ENCODE peak calls at places on chromosomes 4 and X, in six cellular contexts. B is NCI-H2107; V is RWPE1; S is stimulated activated effector memory CD8-positive, alpha-beta T cell treated with anti-CD3 and anti-CD28 coated beads, Interleukin-12 subunit alpha, Interleukin-12 subunit beta, amount 100 ng/mL, for 72 hours; Q is Right ventricle myocardium superior; O is activated T-cell treated with anti-CD3 and anti-CD28 coated beads, Interleukin-2, amount 50 U/mL, for 72 hours. T is an unnamed sample.

GRCh38 chrX:104742345-104742744 is 176.3 kb downstream of the IL1RAPL2 start:
- DNase-seq in V (no peak), S (no peak), B (no peak), O (no peak), Q (no peak), T (no peak)

GRCh38 chr4:1633993-1634392 is 50.1 kb downstream of the FAM53A start:
- DNase-seq in B (no peak), S (no peak), Q (no peak), O (no peak), V (no peak), T (no peak)

GRCh38 chr4:95165926-95166524 is 382.7 kb downstream of the UNC5C start:
- DNase-seq in Q (no peak), S (no peak), B (peak; percentile 1), O (peak; percentile 40), V (peak; percentile 48), T (peak; percentile 86)

GRCh38 chr4:155742310-155743015 is 16.4 kb upstream of the GUCY1B1 start:
- DNase-seq in V (no peak), S (no peak), O (no peak), B (no peak), Q (no peak), T (no peak)

GRCh38 chrX:131262738-131263679 is 26.1 kb downstream of the IGSF1 start:
- DNase-seq in Q (no peak), S (no peak), V (no peak), B (peak; percentile 10), O (peak; percentile 18), T (no peak)

GRCh38 chr4:1240721-1241465 is 8.0 kb downstream of the CTBP1 start:
- DNase-seq in S (no peak), B (no peak), V (no peak), O (no peak), Q (peak; percentile 34), T (no peak)

GRCh38 chrX:132409780-132410556 is 78.9 kb downstream of the MBNL3 start:
- DNase-seq in B (no peak), Q (no peak), S (no peak), V (no peak), O (no peak), T (no peak)

GRCh38 chrX:11566158-11566557 is 99.6 kb downstream of the ARHGAP6 start:
- DNase-seq in Q (no peak), O (no peak), B (no peak), S (no peak), V (no peak), T (no peak)

GRCh38 chr4:98642991-98643426 is 15.4 kb downstream of the TSPAN5 start:
- DNase-seq in S (no peak), Q (no peak), B (no peak), O (no peak), V (peak; percentile 38), T (peak; percentile 78)

GRCh38 chr4:61201562-61202099 is 1.5 kb downstream of the ADGRL3 start:
- DNase-seq in O (no peak), Q (peak; percentile 38), S (no peak), B (no peak), V (peak; percentile 8), T (peak; percentile 19)

GRCh38 chr4:156771171-156771837 is 200.3 kb downstream of the PDGFC start:
- DNase-seq in S (no peak), B (no peak), Q (no peak), O (no peak), V (peak; percentile 67), T (peak; percentile 69)

GRCh38 chr4:8917868-8918783 is 46.5 kb upstream of the HMX1 start:
- DNase-seq in B (no peak), V (peak; percentile 55), O (peak; percentile 79), S (peak; percentile 74), Q (peak; percentile 70), T (peak; percentile 53)

GRCh38 chr4:48831532-48832015 is 686 bp downstream of the OCIAD1 start:
- DNase-seq in Q (no peak), V (no peak), S (no peak), O (peak; percentile 6), B (no peak), T (peak; percentile 23)

GRCh38 chr4:165967486-165967885 is 94.4 kb downstream of the TLL1 start:
- DNase-seq in S (no peak), V (peak; percentile 86), Q (no peak), O (no peak), B (no peak), T (no peak)

GRCh38 chrX:150693782-150694574 is 782 bp downstream of the MTMR1 start:
- DNase-seq in Q (peak; percentile 47), V (peak; percentile 77), O (peak; percentile 77), B (peak; percentile 62), S (peak; percentile 35), T (peak; percentile 42)

GRCh38 chr4:158295053-158295452 is 84.8 kb downstream of the TMEM144 start:
- DNase-seq in V (no peak), S (no peak), O (no peak), B (no peak), Q (no peak), T (no peak)

GRCh38 chr4:139934786-139935330 is 219.1 kb downstream of the MAML3 start:
- DNase-seq in S (no peak), B (peak; percentile 10), V (no peak), Q (no peak), O (no peak), T (no peak)

GRCh38 chrX:48590203-48591103 is 6.8 kb upstream of the WDR13 start:
- DNase-seq in S (no peak), V (no peak), O (no peak), Q (no peak), B (no peak), T (peak; percentile 71)

GRCh38 chr4:41990029-41990382 is 324 bp upstream of the SLC30A9 start:
- DNase-seq in Q (no peak), B (no peak), V (no peak), S (no peak), O (no peak), T (peak; percentile 5)

GRCh38 chr4:81213671-81214070 is 1.4 kb downstream of the PRKG2 start:
- DNase-seq in O (no peak), Q (no peak), S (no peak), B (no peak), V (no peak), T (peak; percentile 50)

GRCh38 chr4:145788765-145789164 is 108.8 kb downstream of the C4orf51 start:
- DNase-seq in O (no peak), S (no peak), V (no peak), B (no peak), Q (no peak), T (no peak)

GRCh38 chr4:10161840-10162239 is 45.2 kb upstream of the WDR1 start:
- DNase-seq in S (no peak), V (no peak), O (peak; percentile 39), B (no peak), Q (no peak), T (no peak)

GRCh38 chr4:1964971-1965370 is 43.8 kb downstream of the NELFA start:
- DNase-seq in Q (no peak), V (no peak), O (no peak), B (no peak), S (no peak), T (no peak)

GRCh38 chr4:74267998-74268606 is 40.2 kb upstream of the EPGN start:
- DNase-seq in B (no peak), O (no peak), V (peak; percentile 65), Q (no peak), S (no peak), T (peak; percentile 79)

GRCh38 chr4:93788712-93789111 is 39.8 kb upstream of the ATOH1 start:
- DNase-seq in B (no peak), Q (no peak), O (no peak), V (peak; percentile 16), S (no peak), T (peak; percentile 61)

GRCh38 chrX:13085533-13085932 is 41.1 kb upstream of the FAM9C start:
- DNase-seq in V (no peak), S (no peak), Q (no peak), O (peak; percentile 60), B (no peak), T (no peak)

GRCh38 chr4:40722576-40723161 is 27.1 kb upstream of the NSUN7 start:
- DNase-seq in O (peak; percentile 35), Q (peak; percentile 48), S (no peak), B (no peak), V (no peak), T (no peak)

GRCh38 chr4:156971623-156972369 is at the start of gene PDGFC:
- DNase-seq in S (no peak), V (peak; percentile 71), O (peak; percentile 6), Q (peak; percentile 84), B (no peak), T (peak; percentile 77)

GRCh38 chr4:3344596-3344995 is 51.8 kb downstream of the RGS12 start:
- DNase-seq in Q (peak; percentile 20), S (no peak), B (no peak), V (no peak), O (no peak), T (no peak)

GRCh38 chrX:9340619-9341304 is 124.1 kb upstream of the TBL1X start:
- DNase-seq in O (peak; percentile 20), B (no peak), Q (peak; percentile 39), S (no peak), V (no peak), T (peak; percentile 50)

GRCh38 chr4:8595237-8596087 is 2.9 kb downstream of the CPZ start:
- DNase-seq in S (no peak), V (no peak), B (no peak), O (no peak), Q (no peak), T (peak; percentile 28)

GRCh38 chr4:1171306-1172227 is 816 bp downstream of the SPON2 start:
- DNase-seq in V (no peak), B (no peak), Q (peak; percentile 57), O (peak; percentile 68), S (peak; percentile 36), T (peak; percentile 57)

GRCh38 chr4:138291431-138291830 is 49.3 kb upstream of the SLC7A11 start:
- DNase-seq in B (no peak), S (no peak), Q (no peak), O (no peak), V (no peak), T (no peak)

GRCh38 chr4:141391771-141392170 is 171.1 kb downstream of the ZNF330 start:
- DNase-seq in Q (no peak), B (no peak), S (no peak), O (no peak), V (peak; percentile 53), T (no peak)

GRCh38 chr4:102169345-102169744 is 175.9 kb downstream of the SLC39A8 start:
- DNase-seq in V (no peak), B (peak; percentile 59), O (no peak), S (no peak), Q (no peak), T (peak; percentile 26)

GRCh38 chr4:108930186-108930585 is 167.3 kb upstream of the ETNPPL start:
- DNase-seq in V (no peak), Q (no peak), O (no peak), S (no peak), B (no peak), T (no peak)

GRCh38 chr4:2183394-2183793 is 58.5 kb downstream of the HAUS3 start:
- DNase-seq in B (no peak), Q (no peak), V (no peak), O (no peak), S (no peak), T (peak; percentile 26)